ENCODE peak calls at places on chromosomes 13 and 19, in four cellular contexts. One of them, this sample, is unnamed.

GRCh38 chr19:48121909-48122371 is 11.3 kb upstream of the PLA2G4C start:
- DNase-seq in GM23248: no peak
- DNase-seq in stimulated activated CD4-positive, alpha-beta T cell treated with anti-CD3 and anti-CD28 coated beads, Interleukin-1b, Interleukin-23, amount 100 ng/mL, for 4 hours: no peak
- DNase-seq in amniotic stem cell: no peak
- DNase-seq in this sample: no peak

GRCh38 chr13:21879263-21879914 is 208.5 kb downstream of the FGF9 start:
- DNase-seq in stimulated activated CD4-positive, alpha-beta T cell treated with anti-CD3 and anti-CD28 coated beads, Interleukin-1b, Interleukin-23, amount 100 ng/mL, for 4 hours: no peak
- DNase-seq in GM23248: no peak
- DNase-seq in amniotic stem cell: no peak
- DNase-seq in this sample: no peak

GRCh38 chr13:101474419-101474957 is 22.0 kb downstream of the ITGBL1 start:
- DNase-seq in GM23248: peak; percentile 69
- DNase-seq in stimulated activated CD4-positive, alpha-beta T cell treated with anti-CD3 and anti-CD28 coated beads, Interleukin-1b, Interleukin-23, amount 100 ng/mL, for 4 hours: no peak
- DNase-seq in amniotic stem cell: no peak
- DNase-seq in this sample: no peak

GRCh38 chr13:96141032-96141431 is 51.1 kb downstream of the HS6ST3 start:
- DNase-seq in stimulated activated CD4-positive, alpha-beta T cell treated with anti-CD3 and anti-CD28 coated beads, Interleukin-1b, Interleukin-23, amount 100 ng/mL, for 4 hours: no peak
- DNase-seq in amniotic stem cell: peak; percentile 8
- DNase-seq in GM23248: peak; percentile 50
- DNase-seq in this sample: no peak

GRCh38 chr13:26867451-26868067 is 107.0 kb upstream of the GPR12 start:
- DNase-seq in amniotic stem cell: no peak
- DNase-seq in stimulated activated CD4-positive, alpha-beta T cell treated with anti-CD3 and anti-CD28 coated beads, Interleukin-1b, Interleukin-23, amount 100 ng/mL, for 4 hours: no peak
- DNase-seq in GM23248: peak; percentile 40
- DNase-seq in this sample: peak; percentile 64

GRCh38 chr13:110334841-110335490 is 27.9 kb downstream of the COL4A2 start:
- DNase-seq in GM23248: no peak
- DNase-seq in stimulated activated CD4-positive, alpha-beta T cell treated with anti-CD3 and anti-CD28 coated beads, Interleukin-1b, Interleukin-23, amount 100 ng/mL, for 4 hours: no peak
- DNase-seq in amniotic stem cell: no peak
- DNase-seq in this sample: no peak

GRCh38 chr13:77729502-77730221 is 32.2 kb downstream of the SLAIN1 start:
- DNase-seq in stimulated activated CD4-positive, alpha-beta T cell treated with anti-CD3 and anti-CD28 coated beads, Interleukin-1b, Interleukin-23, amount 100 ng/mL, for 4 hours: no peak
- DNase-seq in amniotic stem cell: no peak
- DNase-seq in GM23248: no peak
- DNase-seq in this sample: no peak

GRCh38 chr19:37537391-37537947 is 30.7 kb downstream of the ZNF793 start:
- DNase-seq in amniotic stem cell: no peak
- DNase-seq in stimulated activated CD4-positive, alpha-beta T cell treated with anti-CD3 and anti-CD28 coated beads, Interleukin-1b, Interleukin-23, amount 100 ng/mL, for 4 hours: no peak
- DNase-seq in GM23248: peak; percentile 10
- DNase-seq in this sample: no peak

GRCh38 chr13:50635504-50635903 is 208.0 kb downstream of the DLEU7 start:
- DNase-seq in amniotic stem cell: no peak
- DNase-seq in stimulated activated CD4-positive, alpha-beta T cell treated with anti-CD3 and anti-CD28 coated beads, Interleukin-1b, Interleukin-23, amount 100 ng/mL, for 4 hours: no peak
- DNase-seq in GM23248: peak; percentile 39
- DNase-seq in this sample: peak; percentile 23

GRCh38 chr13:77611068-77611467 is 75.6 kb downstream of the SCEL start:
- DNase-seq in stimulated activated CD4-positive, alpha-beta T cell treated with anti-CD3 and anti-CD28 coated beads, Interleukin-1b, Interleukin-23, amount 100 ng/mL, for 4 hours: no peak
- DNase-seq in amniotic stem cell: no peak
- DNase-seq in GM23248: no peak
- DNase-seq in this sample: no peak

GRCh38 chr13:75485286-75486062 is 3.5 kb upstream of the TBC1D4 start:
- DNase-seq in GM23248: peak; percentile 73
- DNase-seq in stimulated activated CD4-positive, alpha-beta T cell treated with anti-CD3 and anti-CD28 coated beads, Interleukin-1b, Interleukin-23, amount 100 ng/mL, for 4 hours: no peak
- DNase-seq in amniotic stem cell: no peak
- DNase-seq in this sample: peak; percentile 20

GRCh38 chr13:111046590-111047141 is 68.4 kb upstream of the ARHGEF7 start:
- DNase-seq in stimulated activated CD4-positive, alpha-beta T cell treated with anti-CD3 and anti-CD28 coated beads, Interleukin-1b, Interleukin-23, amount 100 ng/mL, for 4 hours: no peak
- DNase-seq in GM23248: peak; percentile 64
- DNase-seq in amniotic stem cell: no peak
- DNase-seq in this sample: peak; percentile 39

GRCh38 chr19:49817964-49818690 is at the start of gene MED25:
- DNase-seq in amniotic stem cell: peak; percentile 55
- DNase-seq in GM23248: peak; percentile 94
- DNase-seq in stimulated activated CD4-positive, alpha-beta T cell treated with anti-CD3 and anti-CD28 coated beads, Interleukin-1b, Interleukin-23, amount 100 ng/mL, for 4 hours: peak; percentile 79
- DNase-seq in this sample: peak; percentile 96

GRCh38 chr13:85314686-85315085 is 484.5 kb downstream of the SLITRK6 start:
- DNase-seq in stimulated activated CD4-positive, alpha-beta T cell treated with anti-CD3 and anti-CD28 coated beads, Interleukin-1b, Interleukin-23, amount 100 ng/mL, for 4 hours: no peak
- DNase-seq in amniotic stem cell: no peak
- DNase-seq in GM23248: no peak
- DNase-seq in this sample: no peak

GRCh38 chr13:113062691-113063090 is 42.9 kb upstream of the F7 start:
- DNase-seq in GM23248: no peak
- DNase-seq in amniotic stem cell: no peak
- DNase-seq in stimulated activated CD4-positive, alpha-beta T cell treated with anti-CD3 and anti-CD28 coated beads, Interleukin-1b, Interleukin-23, amount 100 ng/mL, for 4 hours: no peak
- DNase-seq in this sample: no peak

GRCh38 chr13:113628291-113629270 is 29.4 kb downstream of the ATP4B start:
- DNase-seq in GM23248: no peak
- DNase-seq in stimulated activated CD4-positive, alpha-beta T cell treated with anti-CD3 and anti-CD28 coated beads, Interleukin-1b, Interleukin-23, amount 100 ng/mL, for 4 hours: no peak
- DNase-seq in amniotic stem cell: no peak
- DNase-seq in this sample: no peak

GRCh38 chr19:47228937-47229673 is 1.9 kb downstream of the BBC3 start:
- DNase-seq in amniotic stem cell: no peak
- DNase-seq in stimulated activated CD4-positive, alpha-beta T cell treated with anti-CD3 and anti-CD28 coated beads, Interleukin-1b, Interleukin-23, amount 100 ng/mL, for 4 hours: no peak
- DNase-seq in GM23248: peak; percentile 61
- DNase-seq in this sample: peak; percentile 6

GRCh38 chr13:61880576-61881283 is 465.1 kb upstream of the PCDH20 start:
- DNase-seq in stimulated activated CD4-positive, alpha-beta T cell treated with anti-CD3 and anti-CD28 coated beads, Interleukin-1b, Interleukin-23, amount 100 ng/mL, for 4 hours: no peak
- DNase-seq in amniotic stem cell: no peak
- DNase-seq in GM23248: peak; percentile 6
- DNase-seq in this sample: peak; percentile 9

GRCh38 chr19:43465468-43466120 is at the start of gene LYPD3:
- DNase-seq in GM23248: peak; percentile 82
- DNase-seq in amniotic stem cell: no peak
- DNase-seq in stimulated activated CD4-positive, alpha-beta T cell treated with anti-CD3 and anti-CD28 coated beads, Interleukin-1b, Interleukin-23, amount 100 ng/mL, for 4 hours: no peak
- DNase-seq in this sample: peak; percentile 72

GRCh38 chr13:92967923-92968322 is 258.7 kb upstream of the GPC6 start:
- DNase-seq in GM23248: peak; percentile 48
- DNase-seq in amniotic stem cell: no peak
- DNase-seq in stimulated activated CD4-positive, alpha-beta T cell treated with anti-CD3 and anti-CD28 coated beads, Interleukin-1b, Interleukin-23, amount 100 ng/mL, for 4 hours: no peak
- DNase-seq in this sample: peak; percentile 12

GRCh38 chr13:61838568-61838967 is 422.9 kb upstream of the PCDH20 start:
- DNase-seq in amniotic stem cell: no peak
- DNase-seq in stimulated activated CD4-positive, alpha-beta T cell treated with anti-CD3 and anti-CD28 coated beads, Interleukin-1b, Interleukin-23, amount 100 ng/mL, for 4 hours: no peak
- DNase-seq in GM23248: no peak
- DNase-seq in this sample: no peak

GRCh38 chr13:45121421-45121820 is 1.1 kb downstream of the GTF2F2 start:
- DNase-seq in GM23248: peak; percentile 65
- DNase-seq in amniotic stem cell: no peak
- DNase-seq in stimulated activated CD4-positive, alpha-beta T cell treated with anti-CD3 and anti-CD28 coated beads, Interleukin-1b, Interleukin-23, amount 100 ng/mL, for 4 hours: no peak
- DNase-seq in this sample: no peak

GRCh38 chr19:18160441-18160791 is 7.5 kb downstream of the PIK3R2 start:
- DNase-seq in GM23248: peak; percentile 30
- DNase-seq in stimulated activated CD4-positive, alpha-beta T cell treated with anti-CD3 and anti-CD28 coated beads, Interleukin-1b, Interleukin-23, amount 100 ng/mL, for 4 hours: no peak
- DNase-seq in amniotic stem cell: no peak
- DNase-seq in this sample: no peak

GRCh38 chr19:29675650-29676186 is 10.5 kb downstream of the PLEKHF1 start:
- DNase-seq in GM23248: no peak
- DNase-seq in amniotic stem cell: no peak
- DNase-seq in stimulated activated CD4-positive, alpha-beta T cell treated with anti-CD3 and anti-CD28 coated beads, Interleukin-1b, Interleukin-23, amount 100 ng/mL, for 4 hours: no peak
- DNase-seq in this sample: no peak

GRCh38 chr13:47066261-47066660 is 169.4 kb upstream of the HTR2A start:
- DNase-seq in stimulated activated CD4-positive, alpha-beta T cell treated with anti-CD3 and anti-CD28 coated beads, Interleukin-1b, Interleukin-23, amount 100 ng/mL, for 4 hours: no peak
- DNase-seq in amniotic stem cell: no peak
- DNase-seq in GM23248: peak; percentile 44
- DNase-seq in this sample: peak; percentile 18

GRCh38 chr13:114097504-114097892 is 34.9 kb downstream of the RASA3 start:
- DNase-seq in stimulated activated CD4-positive, alpha-beta T cell treated with anti-CD3 and anti-CD28 coated beads, Interleukin-1b, Interleukin-23, amount 100 ng/mL, for 4 hours: no peak
- DNase-seq in GM23248: no peak
- DNase-seq in amniotic stem cell: no peak
- DNase-seq in this sample: no peak

GRCh38 chr13:41561179-41561578 is 103.8 kb downstream of the RGCC start:
- DNase-seq in stimulated activated CD4-positive, alpha-beta T cell treated with anti-CD3 and anti-CD28 coated beads, Interleukin-1b, Interleukin-23, amount 100 ng/mL, for 4 hours: no peak
- DNase-seq in GM23248: peak; percentile 76
- DNase-seq in amniotic stem cell: no peak
- DNase-seq in this sample: no peak

GRCh38 chr13:33090755-33091454 is 74.7 kb downstream of the KL start:
- DNase-seq in GM23248: no peak
- DNase-seq in amniotic stem cell: no peak
- DNase-seq in stimulated activated CD4-positive, alpha-beta T cell treated with anti-CD3 and anti-CD28 coated beads, Interleukin-1b, Interleukin-23, amount 100 ng/mL, for 4 hours: no peak
- DNase-seq in this sample: no peak

GRCh38 chr13:45446181-45446580 is 18.6 kb upstream of the COG3 start:
- DNase-seq in GM23248: peak; percentile 69
- DNase-seq in amniotic stem cell: no peak
- DNase-seq in stimulated activated CD4-positive, alpha-beta T cell treated with anti-CD3 and anti-CD28 coated beads, Interleukin-1b, Interleukin-23, amount 100 ng/mL, for 4 hours: no peak
- DNase-seq in this sample: peak; percentile 68

GRCh38 chr13:99605417-99606321 is 104.4 kb downstream of the TM9SF2 start:
- DNase-seq in stimulated activated CD4-positive, alpha-beta T cell treated with anti-CD3 and anti-CD28 coated beads, Interleukin-1b, Interleukin-23, amount 100 ng/mL, for 4 hours: peak; percentile 14
- DNase-seq in GM23248: peak; percentile 52
- DNase-seq in amniotic stem cell: no peak
- DNase-seq in this sample: peak; percentile 61

GRCh38 chr13:113192902-113193301 is 15.6 kb downstream of the PCID2 start:
- DNase-seq in amniotic stem cell: no peak
- DNase-seq in stimulated activated CD4-positive, alpha-beta T cell treated with anti-CD3 and anti-CD28 coated beads, Interleukin-1b, Interleukin-23, amount 100 ng/mL, for 4 hours: no peak
- DNase-seq in GM23248: peak; percentile 91
- DNase-seq in this sample: peak; percentile 42

GRCh38 chr13:94454906-94455305 is 24.6 kb downstream of the DCT start:
- DNase-seq in GM23248: no peak
- DNase-seq in stimulated activated CD4-positive, alpha-beta T cell treated with anti-CD3 and anti-CD28 coated beads, Interleukin-1b, Interleukin-23, amount 100 ng/mL, for 4 hours: no peak
- DNase-seq in amniotic stem cell: no peak
- DNase-seq in this sample: no peak

GRCh38 chr19:54399189-54399588 is 16.1 kb upstream of the TTYH1 start:
- DNase-seq in GM23248: no peak
- DNase-seq in stimulated activated CD4-positive, alpha-beta T cell treated with anti-CD3 and anti-CD28 coated beads, Interleukin-1b, Interleukin-23, amount 100 ng/mL, for 4 hours: no peak
- DNase-seq in amniotic stem cell: no peak
- DNase-seq in this sample: no peak

GRCh38 chr19:47110521-47111080 is 3.0 kb downstream of the ZC3H4 start:
- DNase-seq in amniotic stem cell: no peak
- DNase-seq in stimulated activated CD4-positive, alpha-beta T cell treated with anti-CD3 and anti-CD28 coated beads, Interleukin-1b, Interleukin-23, amount 100 ng/mL, for 4 hours: peak; percentile 42
- DNase-seq in GM23248: peak; percentile 25
- DNase-seq in this sample: no peak